ENCODE peak calls at places on chromosomes 4 and X, in five cellular contexts. A is SK-N-SH, W is neural crest cell, K is T-helper 2 cell, O is Caki2. Z is an unnamed sample.

GRCh38 chr4:88843067-88843723 is 145.6 kb upstream of the NAP1L5 start:
- DNase-seq in A (no peak), W (no peak), K (no peak), O (no peak), Z (no peak)

GRCh38 chr4:156999175-156999517 is 27.5 kb upstream of the PDGFC start:
- DNase-seq in A (no peak), W (no peak), K (no peak), O (peak), Z (no peak)

GRCh38 chr4:109256847-109257246 is 45.6 kb downstream of the COL25A1 start:
- DNase-seq in A (no peak), W (no peak), K (no peak), O (no peak), Z (no peak)

GRCh38 chr4:23888421-23889319 is 1.2 kb downstream of the PPARGC1A start:
- DNase-seq in A (peak), W (no peak), K (no peak), O (peak), Z (no peak)

GRCh38 chr4:156497486-156497885 is 474.1 kb downstream of the PDGFC start:
- DNase-seq in A (no peak), W (no peak), K (no peak), O (no peak), Z (no peak)

GRCh38 chr4:90030953-90031352 is 96.2 kb upstream of the CCSER1 start:
- DNase-seq in A (no peak), W (no peak), K (no peak), O (peak), Z (no peak)

GRCh38 chr4:143270266-143270838 is 66.3 kb upstream of the GAB1 start:
- DNase-seq in A (no peak), W (no peak), K (no peak), O (no peak), Z (no peak)

GRCh38 chr4:112633477-112634235 is 3.1 kb downstream of the ZGRF1 start:
- DNase-seq in A (peak), W (no peak), K (no peak), O (peak), Z (no peak)

GRCh38 chr4:94621491-94622080 is 136.2 kb upstream of the BMPR1B start:
- DNase-seq in A (peak), W (peak), K (peak), O (peak), Z (no peak)

GRCh38 chr4:44257461-44257860 is 191.1 kb downstream of the KCTD8 start:
- DNase-seq in A (no peak), W (no peak), K (no peak), O (no peak), Z (no peak)

GRCh38 chr4:132101526-132101925 is 1047.6 kb upstream of the PCDH10 start:
- DNase-seq in A (no peak), W (no peak), K (no peak), O (no peak), Z (no peak)

GRCh38 chr4:8697826-8698225 is 105.3 kb downstream of the CPZ start:
- DNase-seq in A (no peak), W (no peak), K (no peak), O (no peak), Z (no peak)

GRCh38 chrX:53074987-53075386 is 7.2 kb upstream of the TSPYL2 start:
- DNase-seq in A (no peak), W (no peak), K (no peak), O (no peak), Z (no peak)

GRCh38 chrX:114611018-114611619 is 27.2 kb downstream of the HTR2C start:
- DNase-seq in A (peak), W (peak), K (no peak), O (peak), Z (no peak)

GRCh38 chr4:57405359-57405758 is 295.2 kb upstream of the IGFBP7 start:
- DNase-seq in A (peak), W (no peak), K (no peak), O (peak), Z (no peak)

GRCh38 chr4:41050840-41051775 is 163.2 kb downstream of the APBB2 start:
- DNase-seq in A (no peak), W (no peak), K (no peak), O (no peak), Z (no peak)

GRCh38 chrX:103624111-103624510 is 4.7 kb upstream of the TCEAL1 start:
- DNase-seq in A (no peak), W (no peak), K (no peak), O (no peak), Z (no peak)

GRCh38 chrX:101232316-101232715 is 12.7 kb downstream of the DRP2 start:
- DNase-seq in A (no peak), W (no peak), K (no peak), O (no peak), Z (no peak)

GRCh38 chr4:98662619-98663225 is 4.3 kb upstream of the TSPAN5 start:
- DNase-seq in A (no peak), W (no peak), K (no peak), O (no peak), Z (peak)

GRCh38 chrX:19964017-19964710 is 26.7 kb downstream of the BCLAF3 start:
- DNase-seq in A (no peak), W (no peak), K (no peak), O (peak), Z (peak)

GRCh38 chr4:75745192-75745591 is 20.8 kb downstream of the USO1 start:
- DNase-seq in A (no peak), W (no peak), K (no peak), O (no peak), Z (no peak)

GRCh38 chrX:53795583-53795982 is 109.1 kb upstream of the HUWE1 start:
- DNase-seq in A (no peak), W (no peak), K (no peak), O (no peak), Z (no peak)

GRCh38 chrX:135424469-135424868 is 2.7 kb downstream of the SMIM10L2A start:
- DNase-seq in A (no peak), W (no peak), K (no peak), O (no peak), Z (no peak)

GRCh38 chr4:38193464-38193863 is 233.3 kb downstream of the PTTG2 start:
- DNase-seq in A (no peak), W (no peak), K (no peak), O (no peak), Z (no peak)

GRCh38 chr4:181870326-181870725 is 372.9 kb upstream of the TENM3 start:
- DNase-seq in A (no peak), W (no peak), K (no peak), O (no peak), Z (no peak)

GRCh38 chr4:128525387-128525786 is 237.8 kb upstream of the PGRMC2 start:
- DNase-seq in A (no peak), W (no peak), K (no peak), O (peak), Z (no peak)

GRCh38 chrX:132631579-132632232 is 142.9 kb upstream of the MBNL3 start:
- DNase-seq in A (peak), W (no peak), K (no peak), O (no peak), Z (no peak)

GRCh38 chr4:77263247-77263646 is 106.2 kb downstream of the CCNG2 start:
- DNase-seq in A (no peak), W (no peak), K (no peak), O (no peak), Z (no peak)